ENCODE peak calls at places on chromosomes 13 and 19, in ten cellular contexts. Y is OCI-LY7, R is cardiac fibroblast, T is fibroblast of mammary gland, D is spleen, B is psoas muscle, P is fibroblast of lung, J is neuronal stem cell, E is cardiac muscle cell, N is AG10803. S is an unnamed sample.
A peak's percentile ranks its signal among the peaks of the same experiment; 100 is the strongest.

GRCh38 chr19:49896863-49897621 is at the start of gene IL4I1:
- DNase-seq in N (peak; percentile 9), E (peak; percentile 41), Y (peak; percentile 77), P (peak; percentile 20), D (peak; percentile 83), B (no peak), R (peak; percentile 18), T (no peak), J (no peak), S (no peak)

GRCh38 chr13:61170791-61171330 is 244.8 kb downstream of the PCDH20 start:
- DNase-seq in N (no peak), T (no peak), E (no peak), R (no peak), J (no peak), D (no peak), P (no peak), Y (no peak), B (no peak), S (no peak)

GRCh38 chr13:42865703-42866102 is 84.3 kb downstream of the FAM216B start:
- DNase-seq in Y (no peak), N (no peak), R (no peak), P (no peak), T (no peak), E (peak; percentile 61), D (no peak), B (no peak), J (no peak), S (no peak)

GRCh38 chr19:2546128-2547032 is 70.5 kb downstream of the GADD45B start:
- DNase-seq in P (peak; percentile 59), D (peak; percentile 89), Y (no peak), R (peak; percentile 55), E (peak; percentile 54), B (peak; percentile 89), T (peak; percentile 19), N (no peak), J (peak; percentile 67), S (no peak)

GRCh38 chr19:13859361-13859880 is 17.5 kb upstream of the NANOS3 start:
- DNase-seq in J (no peak), E (no peak), P (peak; percentile 67), T (peak; percentile 63), N (peak; percentile 52), D (no peak), R (peak; percentile 60), Y (no peak), B (no peak), S (no peak)

GRCh38 chr19:42472402-42473147 is 29.8 kb upstream of the CXCL17 start:
- DNase-seq in Y (no peak), R (no peak), J (no peak), N (no peak), D (no peak), E (no peak), T (no peak), B (no peak), P (no peak), S (no peak)

GRCh38 chr19:13014101-13014920 is 19.0 kb downstream of the NFIX start:
- DNase-seq in P (peak; percentile 61), R (no peak), D (no peak), T (peak; percentile 49), J (no peak), B (peak; percentile 71), N (peak; percentile 42), E (peak; percentile 60), Y (no peak), S (no peak)

GRCh38 chr13:43472344-43472743 is 314.4 kb downstream of the ENOX1 start:
- DNase-seq in N (no peak), D (no peak), J (no peak), T (no peak), Y (no peak), E (no peak), B (no peak), P (no peak), R (no peak), S (no peak)

GRCh38 chr13:25561842-25562241 is 190.1 kb downstream of the ATP8A2 start:
- DNase-seq in B (no peak), T (no peak), D (no peak), N (no peak), P (no peak), Y (no peak), E (no peak), R (no peak), J (no peak), S (no peak)

GRCh38 chr13:33970746-33971145 is 152.8 kb downstream of the RFC3 start:
- DNase-seq in B (no peak), J (no peak), T (no peak), R (no peak), D (no peak), N (no peak), E (no peak), P (no peak), Y (no peak), S (no peak)

GRCh38 chr19:41548954-41549688 is 26.8 kb upstream of the CEACAM21 start:
- DNase-seq in P (no peak), J (peak; percentile 37), E (peak; percentile 20), Y (peak; percentile 95), N (no peak), R (no peak), T (no peak), B (no peak), D (no peak), S (no peak)

GRCh38 chr13:68708336-68708908 is 1399.2 kb upstream of the ATXN8OS start:
- DNase-seq in D (no peak), T (no peak), P (no peak), N (no peak), E (no peak), Y (no peak), B (no peak), R (no peak), J (no peak), S (no peak)

GRCh38 chr13:100128373-100128772 is 39.5 kb downstream of the PCCA start:
- DNase-seq in B (no peak), T (peak; percentile 71), Y (no peak), J (no peak), R (peak; percentile 29), E (no peak), P (peak; percentile 93), N (no peak), D (no peak), S (peak; percentile 13)

GRCh38 chr13:42039946-42040729 is 8.3 kb upstream of the DGKH start:
- DNase-seq in T (peak; percentile 77), B (peak; percentile 96), Y (peak; percentile 92), R (peak; percentile 84), P (peak; percentile 87), D (peak; percentile 96), J (peak; percentile 77), E (peak; percentile 94), N (peak; percentile 84), S (peak; percentile 82)

GRCh38 chr13:42594577-42595571 is 20.9 kb downstream of the TNFSF11 start:
- DNase-seq in P (peak; percentile 27), B (no peak), D (no peak), J (peak; percentile 71), Y (peak; percentile 71), E (peak; percentile 93), T (peak; percentile 96), N (peak; percentile 76), R (peak; percentile 97), S (peak; percentile 54)

GRCh38 chr13:97386832-97387486 is 47.0 kb upstream of the RAP2A start:
- DNase-seq in E (peak; percentile 22), B (no peak), D (no peak), R (no peak), P (peak; percentile 5), Y (no peak), T (no peak), J (no peak), N (no peak), S (no peak)

GRCh38 chr13:68358218-68358817 is 1128.2 kb upstream of the PCDH9 start:
- DNase-seq in T (no peak), D (no peak), B (no peak), E (no peak), P (peak; percentile 10), Y (no peak), R (no peak), N (no peak), J (no peak), S (no peak)

GRCh38 chr19:54434112-54434861 is 14.7 kb upstream of the LENG8 start:
- DNase-seq in J (no peak), R (no peak), T (no peak), Y (no peak), N (no peak), B (no peak), P (no peak), D (no peak), E (no peak), S (no peak)
- H3K4me3 ChIP-seq in J (no peak overlapping the region), R (no peak overlapping the region), T (no peak overlapping the region), Y (no peak overlapping the region), N (no peak overlapping the region), B (no peak overlapping the region), P (no peak overlapping the region), D (no peak overlapping the region), E (no peak overlapping the region), S (no peak overlapping the region)

DNA sequence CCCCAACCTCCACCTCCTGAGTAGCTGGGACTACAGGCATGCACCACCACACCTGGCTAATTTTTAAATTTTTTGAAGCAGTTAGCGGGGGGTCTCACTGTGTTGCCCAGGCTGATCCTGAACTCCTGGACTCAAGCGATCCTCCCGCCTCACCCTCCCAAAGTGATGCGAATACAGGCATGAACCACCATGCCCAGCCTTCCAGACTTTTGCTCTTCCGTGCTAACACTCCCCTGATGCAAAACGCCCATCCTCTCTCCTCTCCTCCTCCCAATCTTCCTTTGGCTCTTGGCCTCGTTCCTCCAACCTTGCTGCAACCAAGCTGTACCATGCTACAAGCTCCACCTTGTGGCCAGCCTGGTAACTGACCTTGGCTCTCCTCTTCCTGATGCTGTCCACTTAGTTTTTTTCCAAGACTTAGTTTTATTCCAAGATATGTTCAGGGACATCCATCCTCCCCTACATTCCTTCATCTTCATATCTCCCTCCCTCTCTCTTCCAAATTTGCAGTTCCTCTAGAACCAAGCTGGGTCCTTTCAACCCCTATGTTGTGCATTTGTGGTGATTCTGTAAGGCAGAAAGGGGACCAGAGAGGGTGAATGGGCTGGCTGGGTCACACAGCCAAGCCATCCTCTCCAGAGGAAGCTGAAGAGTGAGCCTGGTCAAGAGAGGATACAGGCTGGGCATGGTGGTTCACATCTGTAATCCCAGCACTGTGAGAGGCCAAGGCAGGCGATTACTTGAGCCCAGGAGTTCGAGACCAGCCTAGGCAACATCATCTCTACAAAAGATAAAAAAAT is 32.8 kb downstream of the TINCR start:
- DNase-seq in J (no peak), D (no peak), E (no peak), R (peak; percentile 32), T (peak; percentile 21), B (no peak), Y (peak; percentile 20), P (no peak), N (no peak), S (no peak)
- H3K4me3 ChIP-seq in J (no peak overlapping the region), D (no peak overlapping the region), E (no peak overlapping the region), R (no peak overlapping the region), T (no peak overlapping the region), B (no peak overlapping the region), Y (no peak overlapping the region), P (no peak overlapping the region), N (no peak overlapping the region), S (no peak overlapping the region)

GRCh38 chr19:57389194-57389729 is 392 bp upstream of the ZNF548 start:
- DNase-seq in N (no peak), B (no peak), Y (no peak), R (no peak), D (no peak), P (no peak), J (peak; percentile 8), T (no peak), E (no peak), S (no peak)
- H3K4me3 ChIP-seq in N (peak overlapping the region; percentile 95), B (peak overlapping the region; percentile 90), Y (peak overlapping the region; percentile 86), R (peak overlapping the region; percentile 95), D (peak overlapping the region; percentile 82), P (peak overlapping the region; percentile 8), J (no peak overlapping the region), T (peak overlapping the region; percentile 92), E (no peak overlapping the region), S (peak overlapping the region; percentile 73)

GRCh38 chr19:46076951-46077814 is 36.4 kb upstream of the IGFL4 start:
- DNase-seq in Y (peak; percentile 30), E (peak; percentile 88), N (peak; percentile 73), J (peak; percentile 88), B (no peak), R (peak; percentile 88), T (peak; percentile 81), D (no peak), P (peak; percentile 75), S (peak; percentile 91)
- H3K4me3 ChIP-seq in Y (no peak overlapping the region), E (peak overlapping the region; percentile 42), N (no peak overlapping the region), J (peak overlapping the region; percentile 75), B (no peak overlapping the region), R (peak overlapping the region; percentile 26), T (no peak overlapping the region), D (no peak overlapping the region), P (peak overlapping the region; percentile 27), S (peak overlapping the region; percentile 44)

S was measured in foreskin fibroblast.